ENCODE peak calls at places on chromosomes 3 and 15, in six cellular contexts. One of them, this sample, is unnamed.

GRCh38 chr3:83842511-83842910 is 1116.3 kb upstream of the CADM2 start:
- DNase-seq in GM03348: no peak
- DNase-seq in hepatic stellate cell: no peak
- DNase-seq in ovary: no peak
- DNase-seq in AG09319: no peak
- DNase-seq in NCI-H1048: no peak
- DNase-seq in this sample: no peak

GRCh38 chr3:57688291-57688690 is 4.6 kb downstream of the DENND6A start:
- DNase-seq in GM03348: no peak
- DNase-seq in hepatic stellate cell: no peak
- DNase-seq in ovary: no peak
- DNase-seq in AG09319: no peak
- DNase-seq in NCI-H1048: no peak
- DNase-seq in this sample: no peak

GRCh38 chr3:106908181-106908938 is 468.9 kb upstream of the CCDC54 start:
- DNase-seq in GM03348: no peak
- DNase-seq in hepatic stellate cell: no peak
- DNase-seq in ovary: no peak
- DNase-seq in AG09319: no peak
- DNase-seq in NCI-H1048: no peak
- DNase-seq in this sample: no peak

GRCh38 chr3:169387751-169388696 is 275.5 kb downstream of the MECOM start:
- DNase-seq in GM03348: no peak
- DNase-seq in hepatic stellate cell: no peak
- DNase-seq in ovary: peak
- DNase-seq in AG09319: no peak
- DNase-seq in NCI-H1048: no peak
- DNase-seq in this sample: peak

GRCh38 chr3:119239421-119239820 is 1.3 kb downstream of the B4GALT4 start:
- DNase-seq in GM03348: no peak
- DNase-seq in hepatic stellate cell: no peak
- DNase-seq in ovary: no peak
- DNase-seq in AG09319: no peak
- DNase-seq in NCI-H1048: no peak
- DNase-seq in this sample: no peak

GRCh38 chr3:98557324-98558010 is 25.7 kb downstream of the GPR15 start:
- DNase-seq in GM03348: no peak
- DNase-seq in hepatic stellate cell: no peak
- DNase-seq in ovary: no peak
- DNase-seq in AG09319: no peak
- DNase-seq in NCI-H1048: no peak
- DNase-seq in this sample: no peak

GRCh38 chr15:87874896-87875661 is 381.5 kb downstream of the NTRK3 start:
- DNase-seq in GM03348: peak
- DNase-seq in hepatic stellate cell: no peak
- DNase-seq in ovary: no peak
- DNase-seq in AG09319: no peak
- DNase-seq in NCI-H1048: no peak
- DNase-seq in this sample: peak

GRCh38 chr3:139657936-139658335 is 19.8 kb downstream of the NMNAT3 start:
- DNase-seq in GM03348: no peak
- DNase-seq in hepatic stellate cell: no peak
- DNase-seq in ovary: no peak
- DNase-seq in AG09319: no peak
- DNase-seq in NCI-H1048: no peak
- DNase-seq in this sample: no peak

GRCh38 chr15:76988874-76989780 is 5.8 kb upstream of the PSTPIP1 start:
- DNase-seq in GM03348: no peak
- DNase-seq in hepatic stellate cell: no peak
- DNase-seq in ovary: no peak
- DNase-seq in AG09319: no peak
- DNase-seq in NCI-H1048: no peak
- DNase-seq in this sample: no peak

GRCh38 chr3:177193706-177194268 is 3.5 kb downstream of the TBL1XR1 start:
- DNase-seq in GM03348: no peak
- DNase-seq in hepatic stellate cell: no peak
- DNase-seq in ovary: no peak
- DNase-seq in AG09319: no peak
- DNase-seq in NCI-H1048: no peak
- DNase-seq in this sample: no peak

GRCh38 chr3:115071611-115072010 is 75.5 kb downstream of the ZBTB20 start:
- DNase-seq in GM03348: peak
- DNase-seq in hepatic stellate cell: no peak
- DNase-seq in ovary: no peak
- DNase-seq in AG09319: no peak
- DNase-seq in NCI-H1048: no peak
- DNase-seq in this sample: peak

GRCh38 chr3:84877092-84877491 is 81.7 kb upstream of the CADM2 start:
- DNase-seq in GM03348: no peak
- DNase-seq in hepatic stellate cell: no peak
- DNase-seq in ovary: no peak
- DNase-seq in AG09319: no peak
- DNase-seq in NCI-H1048: no peak
- DNase-seq in this sample: no peak

GRCh38 chr15:37891754-37892368 is 42.6 kb upstream of the TMCO5A start:
- DNase-seq in GM03348: peak
- DNase-seq in hepatic stellate cell: no peak
- DNase-seq in ovary: no peak
- DNase-seq in AG09319: peak
- DNase-seq in NCI-H1048: peak
- DNase-seq in this sample: peak

GRCh38 chr3:111715911-111716523 is 120.9 kb upstream of the ZBED2 start:
- DNase-seq in GM03348: peak
- DNase-seq in hepatic stellate cell: peak
- DNase-seq in ovary: peak
- DNase-seq in AG09319: no peak
- DNase-seq in NCI-H1048: no peak
- DNase-seq in this sample: peak

GRCh38 chr15:56192659-56193442 is 50.8 kb downstream of the RFX7 start:
- DNase-seq in GM03348: no peak
- DNase-seq in hepatic stellate cell: no peak
- DNase-seq in ovary: no peak
- DNase-seq in AG09319: no peak
- DNase-seq in NCI-H1048: no peak
- DNase-seq in this sample: no peak

GRCh38 chr15:100671858-100672543 is 69.6 kb downstream of the ASB7 start:
- DNase-seq in GM03348: no peak
- DNase-seq in hepatic stellate cell: no peak
- DNase-seq in ovary: no peak
- DNase-seq in AG09319: no peak
- DNase-seq in NCI-H1048: no peak
- DNase-seq in this sample: peak

GRCh38 chr3:38119802-38120689 is 16.9 kb downstream of the ACAA1 start:
- DNase-seq in GM03348: no peak
- DNase-seq in hepatic stellate cell: no peak
- DNase-seq in ovary: no peak
- DNase-seq in AG09319: no peak
- DNase-seq in NCI-H1048: no peak
- DNase-seq in this sample: no peak

GRCh38 chr3:178059124-178059523 is 477.1 kb upstream of the KCNMB2 start:
- DNase-seq in GM03348: no peak
- DNase-seq in hepatic stellate cell: no peak
- DNase-seq in ovary: no peak
- DNase-seq in AG09319: no peak
- DNase-seq in NCI-H1048: no peak
- DNase-seq in this sample: peak

GRCh38 chr3:70360985-70361384 is 48.5 kb upstream of the MDFIC2 start:
- DNase-seq in GM03348: no peak
- DNase-seq in hepatic stellate cell: no peak
- DNase-seq in ovary: no peak
- DNase-seq in AG09319: no peak
- DNase-seq in NCI-H1048: no peak
- DNase-seq in this sample: peak

GRCh38 chr3:151345854-151346253 is 16.5 kb upstream of the P2RY13 start:
- DNase-seq in GM03348: peak
- DNase-seq in hepatic stellate cell: peak
- DNase-seq in ovary: no peak
- DNase-seq in AG09319: peak
- DNase-seq in NCI-H1048: no peak
- DNase-seq in this sample: peak

GRCh38 chr3:152738656-152739055 is 96.3 kb upstream of the P2RY1 start:
- DNase-seq in GM03348: no peak
- DNase-seq in hepatic stellate cell: no peak
- DNase-seq in ovary: no peak
- DNase-seq in AG09319: peak
- DNase-seq in NCI-H1048: no peak
- DNase-seq in this sample: peak

GRCh38 chr15:78808550-78808949 is 2.7 kb downstream of the ADAMTS7 start:
- DNase-seq in GM03348: no peak
- DNase-seq in hepatic stellate cell: peak
- DNase-seq in ovary: no peak
- DNase-seq in AG09319: no peak
- DNase-seq in NCI-H1048: no peak
- DNase-seq in this sample: peak

GRCh38 chr3:42709621-42710020 is 7.0 kb upstream of the HHATL start:
- DNase-seq in GM03348: no peak
- DNase-seq in hepatic stellate cell: no peak
- DNase-seq in ovary: no peak
- DNase-seq in AG09319: no peak
- DNase-seq in NCI-H1048: no peak
- DNase-seq in this sample: no peak

GRCh38 chr3:83890039-83890762 is 1068.6 kb upstream of the CADM2 start:
- DNase-seq in GM03348: no peak
- DNase-seq in hepatic stellate cell: no peak
- DNase-seq in ovary: no peak
- DNase-seq in AG09319: no peak
- DNase-seq in NCI-H1048: no peak
- DNase-seq in this sample: no peak

GRCh38 chr15:85785887-85786777 is 8.6 kb downstream of the KLHL25 start:
- DNase-seq in GM03348: peak
- DNase-seq in hepatic stellate cell: peak
- DNase-seq in ovary: no peak
- DNase-seq in AG09319: no peak
- DNase-seq in NCI-H1048: no peak
- DNase-seq in this sample: no peak

GRCh38 chr3:139518926-139519842 is 20.4 kb downstream of the RBP1 start:
- DNase-seq in GM03348: no peak
- DNase-seq in hepatic stellate cell: no peak
- DNase-seq in ovary: no peak
- DNase-seq in AG09319: no peak
- DNase-seq in NCI-H1048: no peak
- DNase-seq in this sample: no peak

GRCh38 chr3:140273542-140274195 is 338.7 kb downstream of the CLSTN2 start:
- DNase-seq in GM03348: no peak
- DNase-seq in hepatic stellate cell: no peak
- DNase-seq in ovary: no peak
- DNase-seq in AG09319: no peak
- DNase-seq in NCI-H1048: no peak
- DNase-seq in this sample: no peak

This sample was measured in fibroblast of pulmonary artery.